ENCODE peak calls at places on chromosomes 13 and 19, in six cellular contexts. One of them, this sample, is unnamed.

GRCh38 chr13:105519766-105520165 is 1015.7 kb downstream of the EFNB2 start:
- DNase-seq in endothelial cell of umbilical vein: no peak
- DNase-seq in ovary: no peak
- DNase-seq in tibial nerve: no peak
- DNase-seq in heart left ventricle: no peak
- DNase-seq in adrenal gland: no peak
- DNase-seq in this sample: no peak

GRCh38 chr19:57559008-57559403 is 657 bp downstream of the ZNF550 start:
- DNase-seq in endothelial cell of umbilical vein: peak; percentile 14
- DNase-seq in ovary: peak; percentile 38
- DNase-seq in tibial nerve: no peak
- DNase-seq in heart left ventricle: no peak
- DNase-seq in adrenal gland: peak; percentile 38
- DNase-seq in this sample: no peak

GRCh38 chr13:33279414-33279813 is 6.1 kb downstream of the STARD13 start:
- DNase-seq in endothelial cell of umbilical vein: no peak
- DNase-seq in ovary: no peak
- DNase-seq in tibial nerve: no peak
- DNase-seq in heart left ventricle: no peak
- DNase-seq in adrenal gland: no peak
- DNase-seq in this sample: no peak

GRCh38 chr13:73754727-73755292 is 379.4 kb downstream of the KLF12 start:
- DNase-seq in endothelial cell of umbilical vein: peak; percentile 79
- DNase-seq in ovary: no peak
- DNase-seq in tibial nerve: peak; percentile 79
- DNase-seq in heart left ventricle: peak; percentile 34
- DNase-seq in adrenal gland: peak; percentile 26
- DNase-seq in this sample: no peak

GRCh38 chr13:98297043-98297442 is 120.0 kb upstream of the RNF113B start:
- DNase-seq in endothelial cell of umbilical vein: no peak
- DNase-seq in ovary: no peak
- DNase-seq in tibial nerve: no peak
- DNase-seq in heart left ventricle: no peak
- DNase-seq in adrenal gland: no peak
- DNase-seq in this sample: no peak

GRCh38 chr19:29564574-29565005 is 38.8 kb downstream of the VSTM2B start:
- DNase-seq in endothelial cell of umbilical vein: no peak
- DNase-seq in ovary: no peak
- DNase-seq in tibial nerve: no peak
- DNase-seq in heart left ventricle: no peak
- DNase-seq in adrenal gland: no peak
- DNase-seq in this sample: no peak

GRCh38 chr19:45913874-45914830 is at the start of gene NANOS2:
- DNase-seq in endothelial cell of umbilical vein: peak; percentile 32
- DNase-seq in ovary: no peak
- DNase-seq in tibial nerve: no peak
- DNase-seq in heart left ventricle: no peak
- DNase-seq in adrenal gland: no peak
- DNase-seq in this sample: no peak

GRCh38 chr19:12774588-12775555 is at the start of gene HOOK2:
- DNase-seq in endothelial cell of umbilical vein: no peak
- DNase-seq in ovary: peak; percentile 38
- DNase-seq in tibial nerve: peak; percentile 19
- DNase-seq in heart left ventricle: peak; percentile 57
- DNase-seq in adrenal gland: no peak
- DNase-seq in this sample: peak; percentile 69

GRCh38 chr19:30349131-30349730 is 23.0 kb upstream of the ZNF536 start:
- DNase-seq in endothelial cell of umbilical vein: no peak
- DNase-seq in ovary: no peak
- DNase-seq in tibial nerve: no peak
- DNase-seq in heart left ventricle: no peak
- DNase-seq in adrenal gland: no peak
- DNase-seq in this sample: no peak

GRCh38 chr19:15247107-15248014 is 15.1 kb upstream of the EPHX3 start:
- DNase-seq in endothelial cell of umbilical vein: no peak
- DNase-seq in ovary: no peak
- DNase-seq in tibial nerve: no peak
- DNase-seq in heart left ventricle: no peak
- DNase-seq in adrenal gland: no peak
- DNase-seq in this sample: no peak

GRCh38 chr19:48405850-48406249 is 12.4 kb downstream of the GRIN2D start:
- DNase-seq in endothelial cell of umbilical vein: no peak
- DNase-seq in ovary: no peak
- DNase-seq in tibial nerve: no peak
- DNase-seq in heart left ventricle: no peak
- DNase-seq in adrenal gland: no peak
- DNase-seq in this sample: no peak

GRCh38 chr13:79674765-79675515 is 194.0 kb downstream of the NDFIP2 start:
- DNase-seq in endothelial cell of umbilical vein: no peak
- DNase-seq in ovary: no peak
- DNase-seq in tibial nerve: no peak
- DNase-seq in heart left ventricle: no peak
- DNase-seq in adrenal gland: no peak
- DNase-seq in this sample: no peak

GRCh38 chr13:30569901-30570576 is 47.7 kb upstream of the USPL1 start:
- DNase-seq in endothelial cell of umbilical vein: no peak
- DNase-seq in ovary: no peak
- DNase-seq in tibial nerve: peak; percentile 29
- DNase-seq in heart left ventricle: peak; percentile 23
- DNase-seq in adrenal gland: peak; percentile 84
- DNase-seq in this sample: no peak

GRCh38 chr19:1269478-1270167 is 491 bp downstream of the CIRBP start:
- DNase-seq in endothelial cell of umbilical vein: peak; percentile 87
- DNase-seq in ovary: peak; percentile 94
- DNase-seq in tibial nerve: peak; percentile 72
- DNase-seq in heart left ventricle: peak; percentile 89
- DNase-seq in adrenal gland: peak; percentile 94
- DNase-seq in this sample: peak; percentile 79

GRCh38 chr19:31127132-31127967 is 221.9 kb downstream of the TSHZ3 start:
- DNase-seq in endothelial cell of umbilical vein: no peak
- DNase-seq in ovary: peak; percentile 56
- DNase-seq in tibial nerve: no peak
- DNase-seq in heart left ventricle: no peak
- DNase-seq in adrenal gland: no peak
- DNase-seq in this sample: no peak

GRCh38 chr13:95624020-95624419 is 20.5 kb downstream of the DZIP1 start:
- DNase-seq in endothelial cell of umbilical vein: peak; percentile 50
- DNase-seq in ovary: no peak
- DNase-seq in tibial nerve: no peak
- DNase-seq in heart left ventricle: no peak
- DNase-seq in adrenal gland: peak; percentile 27
- DNase-seq in this sample: no peak

GRCh38 chr13:75547917-75548316 is 1.7 kb upstream of the UCHL3 start:
- DNase-seq in endothelial cell of umbilical vein: no peak
- DNase-seq in ovary: no peak
- DNase-seq in tibial nerve: no peak
- DNase-seq in heart left ventricle: no peak
- DNase-seq in adrenal gland: peak; percentile 48
- DNase-seq in this sample: no peak

GRCh38 chr13:59447846-59448620 is 715.7 kb downstream of the DIAPH3 start:
- DNase-seq in endothelial cell of umbilical vein: no peak
- DNase-seq in ovary: no peak
- DNase-seq in tibial nerve: no peak
- DNase-seq in heart left ventricle: no peak
- DNase-seq in adrenal gland: no peak
- DNase-seq in this sample: no peak

GRCh38 chr19:42512743-42513304 is 15.5 kb downstream of the CEACAM1 start:
- DNase-seq in endothelial cell of umbilical vein: no peak
- DNase-seq in ovary: no peak
- DNase-seq in tibial nerve: no peak
- DNase-seq in heart left ventricle: no peak
- DNase-seq in adrenal gland: no peak
- DNase-seq in this sample: peak; percentile 40

GRCh38 chr19:38718747-38719543 is 25.3 kb downstream of the CAPN12 start:
- DNase-seq in endothelial cell of umbilical vein: no peak
- DNase-seq in ovary: no peak
- DNase-seq in tibial nerve: no peak
- DNase-seq in heart left ventricle: peak; percentile 74
- DNase-seq in adrenal gland: no peak
- DNase-seq in this sample: no peak

GRCh38 chr13:99313941-99314340 is 6.7 kb upstream of the GPR183 start:
- DNase-seq in endothelial cell of umbilical vein: no peak
- DNase-seq in ovary: no peak
- DNase-seq in tibial nerve: no peak
- DNase-seq in heart left ventricle: no peak
- DNase-seq in adrenal gland: no peak
- DNase-seq in this sample: no peak

DNA sequence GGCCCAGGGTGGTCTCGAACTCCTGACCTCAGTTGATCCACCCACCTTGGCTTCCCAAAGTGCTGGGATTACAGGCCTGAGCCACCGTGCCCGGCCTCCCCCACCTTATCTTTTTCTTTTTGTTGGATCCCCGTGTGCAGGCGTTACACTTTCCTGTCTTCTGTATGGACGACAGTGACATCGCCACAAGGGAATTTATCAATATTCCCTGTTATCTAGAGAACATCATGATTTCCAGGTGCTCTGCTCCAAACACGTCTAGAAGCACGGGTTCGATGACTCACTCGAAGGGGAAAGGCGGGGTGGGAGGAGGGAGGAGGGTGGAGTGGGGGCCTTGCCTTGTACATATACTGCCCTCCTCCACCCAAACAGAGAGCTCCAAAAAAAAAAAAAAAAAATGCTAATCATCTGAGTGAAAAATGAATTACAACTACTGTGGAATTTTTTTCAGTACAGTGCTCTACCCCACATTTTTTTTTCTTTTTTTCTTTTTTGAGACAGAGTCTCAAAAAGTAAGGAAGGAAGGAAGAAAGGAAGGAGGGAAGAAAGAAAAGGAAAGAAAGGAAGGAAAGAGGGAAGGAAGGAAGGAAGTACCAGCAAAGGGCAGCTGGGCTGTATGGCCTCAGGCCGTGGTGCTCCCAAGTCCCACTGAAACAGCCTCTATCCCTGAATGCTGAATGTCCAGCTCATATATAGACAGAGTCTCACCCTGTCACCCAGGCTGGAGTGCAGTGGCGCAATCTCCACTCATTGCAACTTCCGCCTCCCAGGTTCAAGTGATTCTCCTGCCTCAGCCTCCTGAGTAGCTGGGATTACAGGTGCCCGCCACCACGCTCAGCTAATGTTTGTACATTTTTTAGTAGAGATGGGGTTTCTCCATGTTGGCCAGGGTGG is 36.8 kb downstream of the INSR start:
- DNase-seq in endothelial cell of umbilical vein: peak; percentile 66
- DNase-seq in ovary: peak; percentile 77
- DNase-seq in tibial nerve: no peak
- DNase-seq in heart left ventricle: no peak
- DNase-seq in adrenal gland: peak; percentile 95
- DNase-seq in this sample: peak; percentile 60
- H3K4me1 ChIP-seq in endothelial cell of umbilical vein: peaks cover 4% of the 10 kb centered on the region
- H3K4me1 ChIP-seq in ovary: peaks cover 24% of the 10 kb centered on the region
- H3K4me1 ChIP-seq in tibial nerve: peaks cover 54% of the 10 kb centered on the region
- H3K4me1 ChIP-seq in heart left ventricle: no peaks in the 10 kb centered on the region
- H3K4me1 ChIP-seq in adrenal gland: peaks cover 32% of the 10 kb centered on the region
- H3K4me1 ChIP-seq in this sample: no peaks in the 10 kb centered on the region

DNA sequence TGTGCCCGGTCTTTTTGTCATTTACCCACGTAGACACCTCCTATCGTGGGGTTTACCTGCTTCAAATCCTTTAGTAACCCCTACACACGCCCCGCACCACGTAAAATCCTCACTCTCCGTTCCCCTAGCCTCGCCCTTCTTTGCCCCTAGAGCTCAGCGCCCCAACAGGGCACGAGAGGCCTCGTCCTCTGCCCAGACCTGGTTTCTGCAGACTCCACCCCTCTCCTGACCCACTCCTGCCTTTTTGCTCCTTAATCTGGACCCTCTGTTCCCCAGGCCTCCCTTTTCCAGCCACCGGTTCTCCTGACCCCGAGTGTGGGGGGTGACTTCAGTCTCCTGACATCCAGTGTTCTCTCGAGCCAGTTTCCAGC is 427 bp downstream of the ZNF528 start:
- DNase-seq in endothelial cell of umbilical vein: no peak
- DNase-seq in ovary: no peak
- DNase-seq in tibial nerve: no peak
- DNase-seq in heart left ventricle: no peak
- DNase-seq in adrenal gland: peak; percentile 26
- DNase-seq in this sample: no peak
- TF ChIP-seq POLR2A in endothelial cell of umbilical vein: no peak
- TF ChIP-seq POLR2A in ovary: no peak
- TF ChIP-seq POLR2A in tibial nerve: no peak
- TF ChIP-seq POLR2A in heart left ventricle: no peak
- TF ChIP-seq POLR2A in adrenal gland: no peak
- TF ChIP-seq POLR2A in this sample: no peak

GRCh38 chr19:16548956-16549355 is 6.7 kb upstream of the CHERP start:
- DNase-seq in endothelial cell of umbilical vein: no peak
- DNase-seq in ovary: no peak
- DNase-seq in tibial nerve: no peak
- DNase-seq in heart left ventricle: no peak
- DNase-seq in adrenal gland: no peak
- DNase-seq in this sample: no peak
- H3K4me3 ChIP-seq in endothelial cell of umbilical vein: no peak overlapping the region
- H3K4me3 ChIP-seq in ovary: no peak overlapping the region
- H3K4me3 ChIP-seq in tibial nerve: no peak overlapping the region
- H3K4me3 ChIP-seq in heart left ventricle: no peak overlapping the region
- H3K4me3 ChIP-seq in adrenal gland: no peak overlapping the region
- H3K4me3 ChIP-seq in this sample: no peak overlapping the region

DNA sequence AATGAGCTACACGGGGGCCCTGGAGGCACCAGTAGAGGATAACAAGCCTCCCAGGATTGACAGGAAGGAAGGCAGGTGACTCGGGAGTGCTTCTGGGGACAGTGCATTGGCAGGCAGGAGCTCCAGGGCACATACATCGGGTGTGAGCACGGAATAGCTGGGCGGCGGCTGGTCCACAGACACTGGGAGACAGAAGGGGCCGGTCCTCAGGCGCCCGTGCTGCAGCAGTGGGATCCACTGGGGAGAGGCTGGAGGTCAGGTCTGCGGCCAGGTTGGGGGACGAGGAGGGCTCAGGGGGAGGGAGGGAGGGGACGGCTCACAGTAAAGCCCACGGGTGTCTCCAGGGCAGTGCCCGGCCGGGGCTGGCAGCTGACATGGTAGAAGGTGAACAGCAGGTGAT is 2.1 kb upstream of the ANGPTL8 start:
- DNase-seq in endothelial cell of umbilical vein: no peak
- DNase-seq in ovary: no peak
- DNase-seq in tibial nerve: no peak
- DNase-seq in heart left ventricle: no peak
- DNase-seq in adrenal gland: no peak
- DNase-seq in this sample: no peak
- H3K4me1 ChIP-seq in endothelial cell of umbilical vein: no peaks in the 10 kb centered on the region
- H3K4me1 ChIP-seq in ovary: no peaks in the 10 kb centered on the region
- H3K4me1 ChIP-seq in tibial nerve: no peaks in the 10 kb centered on the region
- H3K4me1 ChIP-seq in heart left ventricle: no peaks in the 10 kb centered on the region
- H3K4me1 ChIP-seq in adrenal gland: no peaks in the 10 kb centered on the region
- H3K4me1 ChIP-seq in this sample: no peaks in the 10 kb centered on the region